ENCODE peak calls at places on chromosomes 11 and 22, in four cellular contexts. U, P, V and G are unnamed samples.

GRCh38 chr11:1845571-1846452 is 7.0 kb downstream of the TNNI2 start:
- DNase-seq in U (no peak), P (no peak), V (no peak), G (no peak)

GRCh38 chr11:128098840-128099239 is 488.5 kb downstream of the ETS1 start:
- DNase-seq in U (no peak), P (no peak), V (no peak), G (no peak)

GRCh38 chr11:28529540-28530410 is 421.6 kb downstream of the METTL15 start:
- DNase-seq in U (peak; percentile 51), P (peak; percentile 55), V (no peak), G (no peak)

GRCh38 chr11:117327567-117328413 is at the start of gene CEP164:
- DNase-seq in U (peak; percentile 97), P (peak; percentile 89), V (peak; percentile 97), G (peak; percentile 94)

GRCh38 chr22:29314537-29315285 is 786 bp downstream of the RASL10A start:
- DNase-seq in U (no peak), P (no peak), V (no peak), G (no peak)

GRCh38 chr22:46183733-46184132 is 33.4 kb downstream of the PPARA start:
- DNase-seq in U (no peak), P (no peak), V (no peak), G (no peak)

GRCh38 chr22:44109417-44109816 is 71.3 kb upstream of the PARVG start:
- DNase-seq in U (no peak), P (no peak), V (no peak), G (no peak)

GRCh38 chr11:96246718-96247540 is 96.1 kb downstream of the MAML2 start:
- DNase-seq in U (no peak), P (no peak), V (no peak), G (no peak)

GRCh38 chr22:38318792-38319773 is 1.9 kb upstream of the CSNK1E start:
- DNase-seq in U (no peak), P (no peak), V (no peak), G (no peak)

GRCh38 chr11:76723142-76723541 is 52.6 kb upstream of the LRRC32 start:
- DNase-seq in U (no peak), P (no peak), V (no peak), G (no peak)

GRCh38 chr11:124119103-124119502 is 3.9 kb downstream of the VWA5A start:
- DNase-seq in U (no peak), P (no peak), V (no peak), G (no peak)

GRCh38 chr11:65058012-65058411 is 341 bp downstream of the NAALADL1 start:
- DNase-seq in U (no peak), P (no peak), V (no peak), G (no peak)

GRCh38 chr22:36510966-36511881 is 4.4 kb upstream of the FOXRED2 start:
- DNase-seq in U (peak; percentile 17), P (no peak), V (no peak), G (no peak)

GRCh38 chr22:24950272-24950902 is 2.1 kb upstream of the KIAA1671 start:
- DNase-seq in U (no peak), P (no peak), V (no peak), G (peak; percentile 89)

GRCh38 chr11:18588297-18589252 is at the start of gene UEVLD:
- DNase-seq in U (peak; percentile 73), P (peak; percentile 37), V (peak; percentile 93), G (peak; percentile 61)